ENCODE peak calls at places on chromosomes 13 and 19, in nine cellular contexts. T is sigmoid colon, F is dorsolateral prefrontal cortex, Z is neural progenitor cell, S is thyroid gland, R is tibial artery, M is MM.1S, P is adipocyte, V is BE2C. N is an unnamed sample.

GRCh38 chr19:3250675-3251074 is 26.2 kb downstream of the CELF5 start:
- DNase-seq in M (no peak), S (peak; percentile 4), F (no peak), Z (no peak), P (peak; percentile 28), R (no peak), T (no peak), V (no peak), N (no peak)

GRCh38 chr19:39660661-39661060 is 4.9 kb downstream of the LGALS16 start:
- DNase-seq in P (no peak), Z (no peak), S (no peak), M (no peak), V (no peak), T (no peak), R (no peak), F (no peak), N (no peak)

GRCh38 chr13:20923272-20923671 is 20.7 kb upstream of the XPO4 start:
- DNase-seq in F (no peak), T (no peak), R (no peak), S (no peak), P (no peak), M (no peak), Z (no peak), V (peak; percentile 28), N (no peak)

GRCh38 chr13:44768233-44768632 is 192.1 kb upstream of the TSC22D1 start:
- DNase-seq in F (no peak), Z (no peak), T (no peak), M (no peak), R (no peak), V (no peak), P (no peak), S (no peak), N (no peak)

GRCh38 chr13:50290186-50290585 is 274.9 kb downstream of the KCNRG start:
- DNase-seq in V (no peak), R (no peak), F (no peak), Z (no peak), T (no peak), S (no peak), P (no peak), M (no peak), N (no peak)

GRCh38 chr19:49064029-49064629 is 489 bp downstream of the NTF4 start:
- DNase-seq in Z (peak; percentile 20), T (no peak), V (no peak), M (no peak), R (no peak), P (no peak), F (no peak), S (no peak), N (no peak)

GRCh38 chr13:36839281-36839680 is 20.3 kb downstream of the RFXAP start:
- DNase-seq in Z (no peak), R (no peak), S (peak; percentile 28), P (no peak), T (no peak), M (no peak), F (no peak), V (no peak), N (no peak)

GRCh38 chr13:39542361-39542760 is 60.6 kb downstream of the LHFPL6 start:
- DNase-seq in Z (no peak), T (no peak), S (no peak), V (no peak), M (no peak), P (no peak), R (no peak), F (no peak), N (no peak)

GRCh38 chr19:48708471-48708870 is 11.1 kb downstream of the MAMSTR start:
- DNase-seq in M (no peak), T (no peak), R (no peak), P (no peak), F (no peak), Z (no peak), S (no peak), V (no peak), N (no peak)

GRCh38 chr13:106474906-106475305 is 60.6 kb downstream of the EFNB2 start:
- DNase-seq in Z (no peak), R (no peak), F (no peak), S (no peak), P (no peak), M (no peak), T (no peak), V (no peak), N (no peak)

GRCh38 chr19:6971366-6971765 is 49.9 kb downstream of the MBD3L2B start:
- DNase-seq in V (no peak), S (no peak), Z (no peak), P (no peak), R (no peak), F (no peak), M (no peak), T (no peak), N (no peak)

GRCh38 chr19:6970021-6970420 is 51.2 kb downstream of the MBD3L2B start:
- DNase-seq in R (no peak), P (no peak), Z (no peak), M (no peak), T (no peak), V (no peak), S (no peak), F (no peak), N (no peak)

GRCh38 chr19:6970478-6970877 is 50.8 kb downstream of the MBD3L2B start:
- DNase-seq in M (no peak), Z (no peak), T (no peak), V (peak; percentile 40), R (no peak), S (no peak), P (no peak), F (no peak), N (no peak)

GRCh38 chr19:6969490-6969889 is 51.7 kb downstream of the MBD3L2B start:
- DNase-seq in S (no peak), Z (no peak), M (no peak), P (no peak), R (no peak), F (no peak), T (no peak), V (no peak), N (no peak)

DNA sequence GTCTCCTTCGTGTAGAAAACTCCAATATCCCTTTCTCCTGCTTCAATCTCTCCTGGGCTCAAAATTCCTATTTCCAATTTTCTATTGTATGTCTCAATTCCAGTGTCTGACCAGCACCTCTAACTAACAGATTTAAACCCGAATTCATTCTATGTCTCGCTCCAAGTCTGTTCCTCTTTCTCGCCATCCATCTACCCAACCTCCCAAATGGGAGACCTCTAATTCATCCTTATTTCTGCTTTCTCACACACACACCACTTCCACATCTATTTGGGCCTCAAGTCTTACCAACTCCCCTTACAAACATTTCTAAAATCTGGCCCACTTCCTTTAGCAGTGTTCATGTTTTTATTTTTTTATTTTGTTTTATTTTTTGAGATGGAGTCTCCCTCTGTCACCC is 53.3 kb downstream of the MBD3L2B start:
- DNase-seq in S (no peak), R (no peak), P (no peak), V (no peak), F (no peak), T (no peak), Z (no peak), M (no peak), N (no peak)
- H3K27me3 ChIP-seq in S (no peaks in the 10 kb centered on the region), R (no peaks in the 10 kb centered on the region), P (no peaks in the 10 kb centered on the region), V (no peaks in the 10 kb centered on the region), F (no peaks in the 10 kb centered on the region), T (no peaks in the 10 kb centered on the region), Z (no peaks in the 10 kb centered on the region), M (peaks cover 69% of the 10 kb centered on the region), N (no peaks in the 10 kb centered on the region)

GRCh38 chr19:50497030-50497420 is 14.0 kb downstream of the JOSD2 start:
- DNase-seq in P (no peak), R (no peak), T (no peak), M (no peak), F (no peak), V (no peak), Z (no peak), S (no peak), N (peak; percentile 4)

GRCh38 chr19:50494186-50495019 is 16.6 kb downstream of the JOSD2 start:
- DNase-seq in M (no peak), F (no peak), Z (no peak), T (peak; percentile 26), V (no peak), P (no peak), R (no peak), S (no peak), N (no peak)

GRCh38 chr19:50496189-50497029 is 14.6 kb downstream of the JOSD2 start:
- DNase-seq in P (no peak), M (no peak), S (peak; percentile 89), V (no peak), Z (peak; percentile 81), R (no peak), F (peak; percentile 96), T (peak; percentile 60), N (peak; percentile 5)

GRCh38 chr19:50493171-50493570 is 16.5 kb upstream of the GARIN5A start:
- DNase-seq in Z (no peak), R (no peak), M (no peak), T (peak; percentile 28), S (no peak), V (no peak), F (peak; percentile 33), P (no peak), N (no peak)

GRCh38 chr19:50495020-50495531 is 15.9 kb downstream of the JOSD2 start:
- DNase-seq in T (no peak), P (no peak), R (no peak), M (no peak), Z (no peak), F (no peak), V (no peak), S (no peak), N (no peak)
- H3K27me3 ChIP-seq in T (peaks cover 18% of the 10 kb centered on the region), P (peaks cover 65% of the 10 kb centered on the region), R (no peaks in the 10 kb centered on the region), M (no peaks in the 10 kb centered on the region), Z (peaks cover 88% of the 10 kb centered on the region), F (peaks cover 12% of the 10 kb centered on the region), V (peaks cover 14% of the 10 kb centered on the region), S (no peaks in the 10 kb centered on the region), N (no peaks in the 10 kb centered on the region)

GRCh38 chr13:25067054-25067453 is 28.9 kb upstream of the PABPC3 start:
- DNase-seq in S (no peak), R (no peak), M (no peak), Z (peak; percentile 23), V (no peak), F (no peak), P (no peak), T (no peak), N (no peak)
- H3K27me3 ChIP-seq in S (no peaks in the 10 kb centered on the region), R (no peaks in the 10 kb centered on the region), M (no peaks in the 10 kb centered on the region), Z (no peaks in the 10 kb centered on the region), V (peaks cover 38% of the 10 kb centered on the region), F (no peaks in the 10 kb centered on the region), P (peaks cover 34% of the 10 kb centered on the region), T (peaks cover 8% of the 10 kb centered on the region), N (no peaks in the 10 kb centered on the region)

GRCh38 chr13:94712287-94712811 is at the start of gene SOX21:
- DNase-seq in F (no peak), M (no peak), T (no peak), S (no peak), R (no peak), Z (peak; percentile 87), V (no peak), P (no peak), N (no peak)

GRCh38 chr13:94711561-94712286 is 621 bp downstream of the SOX21 start:
- DNase-seq in S (peak; percentile 10), V (peak; percentile 46), M (no peak), T (peak; percentile 63), P (peak; percentile 37), F (no peak), Z (peak; percentile 61), R (no peak), N (no peak)

GRCh38 chr13:94708971-94709614 is 3.3 kb downstream of the SOX21 start:
- DNase-seq in M (no peak), V (no peak), T (no peak), R (no peak), Z (no peak), F (no peak), S (no peak), P (no peak), N (no peak)

GRCh38 chr13:94710081-94710809 is 2.1 kb downstream of the SOX21 start:
- DNase-seq in Z (peak; percentile 84), V (no peak), F (no peak), S (no peak), P (no peak), T (no peak), R (no peak), M (no peak), N (no peak)

GRCh38 chr13:94710881-94711560 is 1.3 kb downstream of the SOX21 start:
- DNase-seq in S (no peak), Z (peak; percentile 77), M (peak; percentile 35), R (no peak), V (peak; percentile 56), P (no peak), F (no peak), T (no peak), N (no peak)
- H3K27me3 ChIP-seq in S (peaks cover 60% of the 10 kb centered on the region), Z (no peaks in the 10 kb centered on the region), M (no peaks in the 10 kb centered on the region), R (no peaks in the 10 kb centered on the region), V (peaks cover 99% of the 10 kb centered on the region), P (peaks cover 65% of the 10 kb centered on the region), F (peaks cover 78% of the 10 kb centered on the region), T (peaks cover 100% of the 10 kb centered on the region), N (peaks cover 76% of the 10 kb centered on the region)

N was measured in uterus.